ENCODE peak calls at places on chromosomes 13 and 19, in seven cellular contexts. H, U, B, G, V, J and W are unnamed samples.

GRCh38 chr13:98187155-98187726 is 10.2 kb upstream of the RNF113B start:
- DNase-seq in V (no peak), G (no peak), B (no peak), J (no peak), H (no peak), U (no peak), W (peak; percentile 16)

GRCh38 chr19:18763674-18764590 is 27.2 kb downstream of the COMP start:
- DNase-seq in U (peak; percentile 50), V (no peak), G (peak; percentile 49), J (no peak), B (no peak), H (no peak), W (no peak)

GRCh38 chr19:55461974-55462628 is 659 bp upstream of the ISOC2 start:
- DNase-seq in J (no peak), H (no peak), G (peak; percentile 56), B (no peak), U (no peak), V (no peak), W (no peak)

GRCh38 chr13:79108914-79109643 is 297.0 kb downstream of the RBM26 start:
- DNase-seq in V (no peak), H (no peak), U (peak; percentile 9), J (no peak), B (no peak), G (peak; percentile 61), W (peak; percentile 57)

GRCh38 chr13:105462981-105463380 is 1072.5 kb downstream of the EFNB2 start:
- DNase-seq in J (no peak), B (no peak), H (no peak), G (no peak), U (no peak), V (no peak), W (no peak)

GRCh38 chr13:51921790-51922740 is 60.3 kb downstream of the CCDC70 start:
- DNase-seq in J (no peak), B (no peak), H (no peak), U (no peak), G (peak; percentile 33), V (no peak), W (no peak)

GRCh38 chr13:44218501-44219240 is 155.0 kb upstream of the SERP2 start:
- DNase-seq in G (no peak), J (no peak), B (peak; percentile 89), V (peak; percentile 44), U (peak; percentile 11), H (no peak), W (no peak)

GRCh38 chr19:47471733-47472457 is at the start of gene SLC8A2:
- DNase-seq in H (no peak), U (peak; percentile 72), J (peak; percentile 57), V (peak; percentile 66), B (peak; percentile 51), G (peak; percentile 62), W (peak; percentile 18)

GRCh38 chr13:77620138-77620537 is 77.3 kb upstream of the SLAIN1 start:
- DNase-seq in H (no peak), J (no peak), B (no peak), U (no peak), G (no peak), V (no peak), W (no peak)

GRCh38 chr19:11849264-11849615 is 714 bp downstream of the ZNF439 start:
- DNase-seq in B (no peak), G (no peak), U (no peak), V (no peak), J (no peak), H (peak; percentile 38), W (no peak)

GRCh38 chr13:72998012-72998411 is 60.8 kb upstream of the KLF5 start:
- DNase-seq in G (no peak), H (no peak), J (no peak), U (no peak), B (no peak), V (no peak), W (no peak)

GRCh38 chr13:48437381-48437780 is 24.5 kb upstream of the LPAR6 start:
- DNase-seq in B (peak; percentile 67), J (no peak), H (no peak), V (no peak), U (peak; percentile 65), G (peak; percentile 70), W (no peak)

GRCh38 chr19:42436006-42436405 is 6.7 kb downstream of the CXCL17 start:
- DNase-seq in V (no peak), B (no peak), U (peak; percentile 14), G (no peak), H (no peak), J (no peak), W (peak; percentile 60)

GRCh38 chr13:68987585-68987984 is 1120.0 kb upstream of the ATXN8OS start:
- DNase-seq in B (no peak), V (no peak), H (no peak), G (no peak), U (no peak), J (no peak), W (no peak)

GRCh38 chr19:53365899-53366493 is 491 bp downstream of the ZNF525 start:
- DNase-seq in B (no peak), H (no peak), G (peak; percentile 66), J (no peak), U (no peak), V (no peak), W (no peak)

GRCh38 chr13:45367995-45368394 is 27.0 kb upstream of the TPT1 start:
- DNase-seq in G (no peak), B (no peak), H (no peak), U (no peak), J (no peak), V (no peak), W (no peak)

GRCh38 chr13:98103942-98104880 is 38.7 kb upstream of the FARP1 start:
- DNase-seq in J (no peak), B (no peak), V (no peak), U (no peak), H (no peak), G (no peak), W (no peak)

GRCh38 chr13:100881291-100881864 is 206.8 kb upstream of the TMTC4 start:
- DNase-seq in G (no peak), J (no peak), B (no peak), V (no peak), H (no peak), U (no peak), W (no peak)